ENCODE peak calls at places on chromosomes 5 and 9, in five cellular contexts. Q is epithelial cell of proximal tubule, J is spleen, M is body of pancreas, C is endothelial cell. T is an unnamed sample.
A peak's percentile ranks its signal among the peaks of the same experiment; 100 is the strongest.

GRCh38 chr9:10268500-10269485 is 344.0 kb downstream of the PTPRD start:
- DNase-seq in J (no peak), Q (no peak), M (peak; percentile 55), C (peak; percentile 77), T (no peak)

GRCh38 chr5:148708854-148709253 is 54.5 kb upstream of the HTR4 start:
- DNase-seq in Q (no peak), M (no peak), J (no peak), C (no peak), T (no peak)

GRCh38 chr9:128634651-128635262 is 21.9 kb downstream of the DYNC2I2 start:
- DNase-seq in J (no peak), C (no peak), M (no peak), Q (no peak), T (no peak)

GRCh38 chr9:116695441-116695840 is 8.3 kb downstream of the TRIM32 start:
- DNase-seq in M (no peak), C (no peak), Q (no peak), J (no peak), T (no peak)

GRCh38 chr5:54098267-54098666 is 212.1 kb downstream of the ARL15 start:
- DNase-seq in J (no peak), C (no peak), M (no peak), Q (no peak), T (no peak)

GRCh38 chr5:37715957-37716356 is 123.9 kb downstream of the GDNF start:
- DNase-seq in J (no peak), Q (no peak), C (no peak), M (no peak), T (no peak)

GRCh38 chr9:98833090-98833956 is 25.9 kb downstream of the GALNT12 start:
- DNase-seq in J (no peak), Q (no peak), M (peak; percentile 72), C (no peak), T (no peak)

GRCh38 chr9:137406876-137407589 is 15.9 kb downstream of the EXD3 start:
- DNase-seq in C (peak; percentile 93), Q (no peak), J (peak; percentile 89), M (peak; percentile 77), T (no peak)

GRCh38 chr5:152464048-152464447 is 59.0 kb upstream of the NMUR2 start:
- DNase-seq in Q (no peak), M (no peak), C (no peak), J (no peak), T (no peak)

GRCh38 chr5:152456815-152457443 is 51.9 kb upstream of the NMUR2 start:
- DNase-seq in C (no peak), Q (no peak), J (no peak), M (no peak), T (no peak)

GRCh38 chr5:152466079-152466745 is 61.1 kb upstream of the NMUR2 start:
- DNase-seq in J (no peak), M (no peak), Q (no peak), C (no peak), T (no peak)

GRCh38 chr5:152462021-152462721 is 57.1 kb upstream of the NMUR2 start:
- DNase-seq in M (no peak), J (no peak), Q (no peak), C (no peak), T (no peak)
- TF ChIP-seq CTCF in M (no peak), J (no peak), Q (no peak), C (no peak), T (no peak)

GRCh38 chr5:154756871-154757646 is 1.9 kb downstream of the LARP1 start:
- DNase-seq in C (peak; percentile 36), M (peak; percentile 70), Q (no peak), J (peak; percentile 90), T (no peak)

GRCh38 chr5:154756203-154756870 is 1.2 kb downstream of the LARP1 start:
- DNase-seq in M (peak; percentile 67), Q (no peak), J (peak; percentile 91), C (peak; percentile 56), T (no peak)

GRCh38 chr5:154753792-154754191 is 1.4 kb upstream of the LARP1 start:
- DNase-seq in M (peak; percentile 74), Q (no peak), J (no peak), C (no peak), T (no peak)

GRCh38 chr5:154755361-154756202 is at the start of gene LARP1:
- DNase-seq in M (peak; percentile 65), J (peak; percentile 93), C (peak; percentile 44), Q (no peak), T (no peak)

DNA sequence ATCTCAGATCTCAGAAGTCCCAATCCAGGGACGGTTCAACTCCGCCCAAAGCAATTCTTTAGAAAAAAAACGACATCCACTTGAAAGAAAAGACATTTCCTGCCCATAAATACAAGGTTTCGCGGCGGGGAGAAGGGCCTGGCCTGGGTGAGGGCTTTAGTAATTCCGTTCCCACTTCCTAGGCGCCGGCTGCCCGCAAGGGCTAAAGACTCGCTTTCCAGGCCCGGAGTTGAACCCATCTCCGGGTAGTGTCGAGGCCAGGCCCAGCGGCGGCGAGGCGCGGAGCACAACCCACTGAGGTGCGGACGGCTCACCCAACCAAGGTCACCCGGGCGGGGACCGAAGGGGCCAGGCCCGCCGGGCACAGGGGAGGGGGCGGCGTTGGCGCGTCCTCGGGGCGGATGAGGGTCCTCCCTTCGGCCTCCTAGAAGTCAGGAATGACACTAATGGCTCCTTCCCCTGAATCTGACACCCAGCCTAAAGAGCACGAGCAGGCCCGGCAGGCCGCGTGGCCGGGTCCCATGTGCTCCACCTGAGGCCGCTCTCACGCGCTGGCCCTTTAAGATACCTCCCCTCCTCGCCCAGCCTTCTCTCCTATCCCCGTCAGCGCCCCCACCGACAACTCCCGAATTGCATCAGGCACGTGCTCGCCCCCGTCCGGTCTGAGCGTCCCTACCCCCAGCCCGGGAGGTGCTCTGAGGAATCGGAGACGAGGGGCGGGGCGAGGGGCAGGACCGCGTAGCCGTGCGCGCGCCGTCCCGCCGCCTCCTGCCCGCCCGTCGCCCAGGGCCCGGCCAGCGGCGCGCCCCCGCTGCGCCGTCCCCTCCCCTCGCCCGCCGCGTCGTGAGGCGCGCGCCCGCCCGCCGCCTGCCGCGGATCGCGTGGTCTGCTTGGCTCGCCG is 467 bp upstream of the LARP1 start:
- DNase-seq in C (peak; percentile 100), J (peak; percentile 100), M (peak; percentile 100), Q (peak; percentile 61), T (peak; percentile 100)
- TF ChIP-seq CTCF in C (no peak), J (peak; percentile 54), M (peak; percentile 66), Q (peak; percentile 41), T (peak; percentile 52)

GRCh38 chr9:84935528-84936117 is 266.1 kb downstream of the NTRK2 start:
- DNase-seq in C (no peak), M (no peak), Q (no peak), J (no peak), T (no peak)

GRCh38 chr9:84937086-84937670 is 267.6 kb downstream of the NTRK2 start:
- DNase-seq in C (no peak), Q (no peak), M (no peak), J (no peak), T (no peak)

GRCh38 chr9:84928419-84928818 is 258.9 kb downstream of the NTRK2 start:
- DNase-seq in M (no peak), J (no peak), C (no peak), Q (no peak), T (no peak)

GRCh38 chr9:84929068-84929467 is 259.5 kb downstream of the NTRK2 start:
- DNase-seq in C (no peak), M (no peak), Q (no peak), J (no peak), T (no peak)

DNA sequence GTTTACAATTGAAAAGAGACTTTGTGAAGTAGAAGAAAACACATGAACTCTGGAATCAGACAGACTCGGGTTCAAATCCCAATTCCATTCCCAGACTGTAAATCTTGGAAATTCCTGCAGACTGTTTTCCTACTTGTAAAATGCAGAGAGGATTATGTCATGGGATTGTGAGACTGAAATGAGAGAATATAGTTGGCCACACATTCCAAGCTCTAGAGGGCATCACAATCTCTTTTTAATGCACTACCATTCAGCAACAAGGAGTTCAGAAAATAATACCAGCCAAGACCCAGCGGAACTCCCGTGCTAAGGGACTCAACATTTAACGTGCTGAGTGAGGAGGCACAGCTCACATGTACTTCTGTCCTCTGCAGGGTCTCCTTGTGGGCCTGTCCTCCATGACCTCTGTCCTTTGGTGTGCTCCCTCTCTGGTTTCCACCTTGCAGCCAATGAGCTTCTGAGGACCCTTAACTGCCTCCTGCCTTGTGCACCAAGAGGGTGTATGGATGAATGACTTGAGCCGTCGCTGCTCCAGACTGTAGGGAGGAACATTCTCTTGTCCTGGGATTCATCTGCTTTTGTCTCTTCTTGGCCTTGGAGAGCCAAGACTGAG is 263.5 kb downstream of the NTRK2 start:
- DNase-seq in C (no peak), J (no peak), M (no peak), Q (no peak), T (no peak)
- TF ChIP-seq CTCF in C (peak; percentile 28), J (no peak), M (no peak), Q (peak; percentile 60), T (peak; percentile 42)

GRCh38 chr5:111360173-111360572 is 136.0 kb downstream of the CAMK4 start:
- DNase-seq in M (no peak), Q (no peak), J (no peak), C (no peak), T (no peak)
- TF ChIP-seq CTCF in M (no peak), Q (no peak), J (no peak), C (no peak), T (no peak)

DNA sequence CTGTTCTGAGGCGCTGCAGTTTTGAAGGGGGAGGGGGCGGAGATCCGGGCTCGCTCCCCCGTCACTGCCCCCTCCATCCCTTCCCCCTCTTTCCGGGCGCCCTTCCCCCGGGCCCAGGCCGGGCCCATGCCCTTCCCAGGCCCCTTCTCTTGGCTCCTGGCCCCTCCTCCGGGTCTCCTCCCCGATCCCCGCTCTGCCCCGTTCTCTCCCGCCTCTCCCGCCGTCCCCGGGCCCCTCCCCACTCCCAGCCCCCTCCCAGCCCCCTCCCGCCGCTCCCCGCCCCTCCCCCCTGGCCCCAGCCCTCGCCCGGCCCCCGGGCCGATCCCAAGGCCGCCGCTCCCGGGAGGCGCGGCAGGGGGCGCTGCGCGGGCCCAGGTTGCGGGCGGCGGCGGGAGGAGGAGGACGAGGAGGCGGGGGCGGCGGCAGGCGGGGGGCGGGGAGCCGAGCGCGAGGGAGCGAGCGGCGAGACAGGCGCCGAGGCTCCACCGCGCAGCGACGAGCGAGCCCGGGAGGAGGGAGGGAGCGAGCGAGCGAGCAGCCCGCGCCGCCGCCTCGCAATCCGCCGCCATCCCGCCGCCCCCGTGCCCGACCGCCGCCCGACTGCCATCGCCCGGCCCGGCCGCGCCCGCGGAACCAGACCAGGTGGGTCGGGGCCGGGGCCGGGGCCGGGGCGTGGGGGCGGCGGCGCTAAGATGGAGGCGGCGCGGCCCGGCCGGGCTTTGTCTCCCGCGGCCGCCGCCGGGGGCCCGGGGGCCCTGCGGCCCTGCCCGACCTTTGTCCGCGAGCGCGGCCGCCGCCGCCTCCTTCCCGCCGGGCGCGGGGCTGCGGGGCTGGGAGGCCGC is at the start of gene PRRC2B:
- DNase-seq in J (peak; percentile 97), Q (no peak), C (peak; percentile 96), M (peak; percentile 88), T (peak; percentile 95)
- TF ChIP-seq CTCF in J (no peak), Q (peak; percentile 35), C (peak; percentile 83), M (no peak), T (peak; percentile 67)

T was measured in osteocyte.